ENCODE peak calls at places on chromosomes 16 and 17, in six cellular contexts. One of them, this sample, is unnamed. For H3K9me3, the result is how much of the 10 kb centered on the place peaks cover.

GRCh38 chr17:4607773-4608187 is 23.5 kb downstream of the SMTNL2 start:
- DNase-seq in HCT116: no peak
- DNase-seq in uterus: peak
- DNase-seq in IMR-90: peak
- DNase-seq in tibial nerve: peak
- DNase-seq in sigmoid colon: peak
- DNase-seq in this sample: peak

GRCh38 chr16:81517630-81518438 is 73.2 kb downstream of the CMIP start:
- DNase-seq in sigmoid colon: no peak
- DNase-seq in HCT116: no peak
- DNase-seq in tibial nerve: no peak
- DNase-seq in uterus: no peak
- DNase-seq in IMR-90: peak
- DNase-seq in this sample: no peak

GRCh38 chr16:25097304-25097988 is 14.1 kb upstream of the LCMT1 start:
- DNase-seq in HCT116: no peak
- DNase-seq in IMR-90: peak
- DNase-seq in tibial nerve: no peak
- DNase-seq in sigmoid colon: no peak
- DNase-seq in uterus: no peak
- DNase-seq in this sample: no peak

GRCh38 chr16:66970775-66971725 is 10.0 kb downstream of the CES3 start:
- DNase-seq in sigmoid colon: no peak
- DNase-seq in uterus: no peak
- DNase-seq in HCT116: no peak
- DNase-seq in tibial nerve: no peak
- DNase-seq in IMR-90: peak
- DNase-seq in this sample: no peak

GRCh38 chr17:35313875-35314409 is 59.5 kb downstream of the SLFN11 start:
- DNase-seq in HCT116: no peak
- DNase-seq in sigmoid colon: no peak
- DNase-seq in uterus: peak
- DNase-seq in tibial nerve: no peak
- DNase-seq in IMR-90: no peak
- DNase-seq in this sample: peak

GRCh38 chr17:66347661-66348604 is 45.5 kb downstream of the PRKCA start:
- DNase-seq in tibial nerve: no peak
- DNase-seq in HCT116: no peak
- DNase-seq in IMR-90: peak
- DNase-seq in uterus: no peak
- DNase-seq in sigmoid colon: no peak
- DNase-seq in this sample: peak

GRCh38 chr16:35749253-35750141 is 2290.1 kb downstream of the TP53TG3F start:
- DNase-seq in sigmoid colon: no peak
- DNase-seq in tibial nerve: no peak
- DNase-seq in HCT116: no peak
- DNase-seq in uterus: no peak
- DNase-seq in IMR-90: no peak
- DNase-seq in this sample: no peak

GRCh38 chr16:8958344-8958808 is 5.3 kb downstream of the USP7 start:
- DNase-seq in tibial nerve: no peak
- DNase-seq in IMR-90: peak
- DNase-seq in HCT116: no peak
- DNase-seq in uterus: no peak
- DNase-seq in sigmoid colon: peak
- DNase-seq in this sample: no peak

GRCh38 chr16:55436587-55436986 is 42.4 kb upstream of the MMP2 start:
- DNase-seq in uterus: no peak
- DNase-seq in tibial nerve: no peak
- DNase-seq in IMR-90: no peak
- DNase-seq in HCT116: no peak
- DNase-seq in sigmoid colon: no peak
- DNase-seq in this sample: no peak

GRCh38 chr16:88810166-88810867 is 1.4 kb downstream of the APRT start:
- DNase-seq in tibial nerve: no peak
- DNase-seq in sigmoid colon: no peak
- DNase-seq in HCT116: no peak
- DNase-seq in uterus: no peak
- DNase-seq in IMR-90: no peak
- DNase-seq in this sample: no peak

GRCh38 chr16:3388325-3388724 is 12.5 kb downstream of the ZSCAN32 start:
- DNase-seq in sigmoid colon: no peak
- DNase-seq in HCT116: no peak
- DNase-seq in IMR-90: no peak
- DNase-seq in tibial nerve: no peak
- DNase-seq in uterus: no peak
- DNase-seq in this sample: no peak
- H3K9me3 ChIP-seq in sigmoid colon: half or more
- H3K9me3 ChIP-seq in HCT116: under half
- H3K9me3 ChIP-seq in IMR-90: half or more
- H3K9me3 ChIP-seq in tibial nerve: under half
- H3K9me3 ChIP-seq in uterus: under half
- H3K9me3 ChIP-seq in this sample: under half

GRCh38 chr17:82138511-82138992 is 40.5 kb upstream of the FASN start:
- DNase-seq in HCT116: no peak
- DNase-seq in uterus: no peak
- DNase-seq in sigmoid colon: no peak
- DNase-seq in tibial nerve: no peak
- DNase-seq in IMR-90: no peak
- DNase-seq in this sample: no peak

GRCh38 chr17:82128287-82128686 is 30.3 kb upstream of the FASN start:
- DNase-seq in tibial nerve: no peak
- DNase-seq in uterus: no peak
- DNase-seq in IMR-90: no peak
- DNase-seq in HCT116: no peak
- DNase-seq in sigmoid colon: no peak
- DNase-seq in this sample: no peak

GRCh38 chr17:82129095-82129494 is 31.1 kb upstream of the FASN start:
- DNase-seq in HCT116: peak
- DNase-seq in tibial nerve: no peak
- DNase-seq in uterus: no peak
- DNase-seq in sigmoid colon: no peak
- DNase-seq in IMR-90: no peak
- DNase-seq in this sample: no peak

DNA sequence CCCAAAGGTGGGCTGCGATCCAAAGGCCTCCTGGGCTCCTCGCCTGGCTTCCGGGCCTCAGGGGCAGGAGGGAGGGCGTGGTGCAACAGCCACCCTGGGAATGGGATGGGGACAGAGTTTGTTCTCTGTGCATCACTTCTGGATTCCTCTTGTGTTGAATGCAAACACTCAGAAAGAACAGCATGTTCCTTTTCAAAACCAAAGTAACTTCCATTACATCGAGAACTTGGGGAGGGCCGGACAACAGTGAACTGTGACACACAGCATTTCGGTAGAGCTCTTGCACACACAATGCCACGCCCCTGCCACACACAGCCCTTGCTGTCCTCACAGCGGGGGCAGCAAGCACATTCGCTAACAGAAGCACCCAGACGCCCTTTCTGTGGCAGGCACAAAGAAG is 36.1 kb upstream of the FASN start:
- DNase-seq in HCT116: no peak
- DNase-seq in tibial nerve: peak
- DNase-seq in IMR-90: no peak
- DNase-seq in sigmoid colon: no peak
- DNase-seq in uterus: no peak
- DNase-seq in this sample: peak
- TF ChIP-seq POLR2A in HCT116: no peak
- TF ChIP-seq POLR2A in tibial nerve: no peak
- TF ChIP-seq POLR2A in IMR-90: no peak
- TF ChIP-seq POLR2A in sigmoid colon: no peak
- TF ChIP-seq POLR2A in uterus: no peak
- TF ChIP-seq POLR2A in this sample: no peak

DNA sequence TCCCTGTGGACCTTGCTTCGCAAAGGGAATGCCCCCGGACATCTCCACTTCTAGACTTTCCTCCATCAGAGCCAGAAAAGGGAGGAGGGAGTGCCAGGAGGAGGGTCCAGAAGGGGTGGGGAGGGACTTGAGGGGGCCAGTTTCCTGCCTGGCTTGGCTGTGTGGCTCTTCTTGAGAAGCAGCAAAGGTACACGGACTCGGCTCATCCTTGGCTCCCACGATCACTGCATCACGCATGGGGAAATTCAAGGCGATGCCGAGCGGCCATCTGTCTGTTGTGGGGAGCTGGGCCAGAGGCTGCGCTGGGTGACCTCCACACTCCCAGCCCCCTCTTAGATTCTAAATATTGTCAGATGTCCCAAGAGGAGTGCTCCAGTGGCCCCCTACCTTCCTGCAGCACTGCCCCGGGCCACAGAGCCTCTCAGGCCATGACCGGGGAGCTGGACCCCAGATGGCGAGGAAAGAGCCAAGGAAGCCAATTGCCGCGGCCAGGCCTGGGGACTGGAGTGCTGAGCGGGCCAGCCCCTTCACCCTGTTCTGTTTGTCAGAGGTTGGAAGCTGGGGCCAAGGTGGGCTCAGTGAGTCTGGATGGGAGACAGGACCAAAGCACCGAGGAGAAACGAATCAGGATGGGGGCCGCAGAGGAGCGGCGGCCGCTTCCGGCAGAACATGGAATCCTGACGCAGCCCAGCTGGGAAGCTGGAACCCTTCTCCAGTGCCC is 104.5 kb downstream of the RBFOX3 start:
- DNase-seq in tibial nerve: no peak
- DNase-seq in IMR-90: no peak
- DNase-seq in HCT116: no peak
- DNase-seq in sigmoid colon: no peak
- DNase-seq in uterus: no peak
- DNase-seq in this sample: no peak
- H3K9me3 ChIP-seq in tibial nerve: under half
- H3K9me3 ChIP-seq in IMR-90: under half
- H3K9me3 ChIP-seq in HCT116: under half
- H3K9me3 ChIP-seq in sigmoid colon: under half
- H3K9me3 ChIP-seq in uterus: under half
- H3K9me3 ChIP-seq in this sample: under half

GRCh38 chr17:18224428-18225120 is 861 bp upstream of the LLGL1 start:
- DNase-seq in tibial nerve: no peak
- DNase-seq in sigmoid colon: no peak
- DNase-seq in uterus: peak
- DNase-seq in HCT116: no peak
- DNase-seq in IMR-90: peak
- DNase-seq in this sample: no peak

GRCh38 chr17:18224053-18224427 is 1.4 kb upstream of the LLGL1 start:
- DNase-seq in tibial nerve: no peak
- DNase-seq in HCT116: no peak
- DNase-seq in IMR-90: no peak
- DNase-seq in sigmoid colon: no peak
- DNase-seq in uterus: no peak
- DNase-seq in this sample: no peak

GRCh38 chr17:18226284-18226945 is 980 bp downstream of the LLGL1 start:
- DNase-seq in HCT116: no peak
- DNase-seq in sigmoid colon: no peak
- DNase-seq in tibial nerve: no peak
- DNase-seq in IMR-90: peak
- DNase-seq in uterus: no peak
- DNase-seq in this sample: no peak

GRCh38 chr17:18225121-18225561 is 294 bp upstream of the LLGL1 start:
- DNase-seq in sigmoid colon: peak
- DNase-seq in HCT116: peak
- DNase-seq in tibial nerve: peak
- DNase-seq in IMR-90: peak
- DNase-seq in uterus: peak
- DNase-seq in this sample: peak

GRCh38 chr17:18225562-18226283 is at the start of gene LLGL1:
- DNase-seq in HCT116: no peak
- DNase-seq in IMR-90: no peak
- DNase-seq in tibial nerve: no peak
- DNase-seq in uterus: no peak
- DNase-seq in sigmoid colon: no peak
- DNase-seq in this sample: peak
- TF ChIP-seq POLR2A in HCT116: no peak
- TF ChIP-seq POLR2A in IMR-90: no peak
- TF ChIP-seq POLR2A in tibial nerve: no peak
- TF ChIP-seq POLR2A in uterus: peak
- TF ChIP-seq POLR2A in sigmoid colon: no peak
- TF ChIP-seq POLR2A in this sample: no peak

GRCh38 chr16:52621651-52622050 is 74.7 kb upstream of the TOX3 start:
- DNase-seq in IMR-90: no peak
- DNase-seq in sigmoid colon: no peak
- DNase-seq in tibial nerve: no peak
- DNase-seq in HCT116: no peak
- DNase-seq in uterus: no peak
- DNase-seq in this sample: no peak

GRCh38 chr16:52618753-52619497 is 72.0 kb upstream of the TOX3 start:
- DNase-seq in IMR-90: no peak
- DNase-seq in uterus: no peak
- DNase-seq in tibial nerve: no peak
- DNase-seq in HCT116: no peak
- DNase-seq in sigmoid colon: no peak
- DNase-seq in this sample: no peak

GRCh38 chr16:52613508-52613907 is 66.6 kb upstream of the TOX3 start:
- DNase-seq in sigmoid colon: no peak
- DNase-seq in HCT116: no peak
- DNase-seq in IMR-90: no peak
- DNase-seq in uterus: no peak
- DNase-seq in tibial nerve: no peak
- DNase-seq in this sample: no peak

GRCh38 chr16:52611817-52612673 is 65.1 kb upstream of the TOX3 start:
- DNase-seq in tibial nerve: no peak
- DNase-seq in sigmoid colon: no peak
- DNase-seq in IMR-90: no peak
- DNase-seq in HCT116: no peak
- DNase-seq in uterus: no peak
- DNase-seq in this sample: no peak

GRCh38 chr16:52617591-52617990 is 70.6 kb upstream of the TOX3 start:
- DNase-seq in IMR-90: no peak
- DNase-seq in sigmoid colon: no peak
- DNase-seq in uterus: no peak
- DNase-seq in HCT116: no peak
- DNase-seq in tibial nerve: no peak
- DNase-seq in this sample: no peak
- H3K9me3 ChIP-seq in IMR-90: under half
- H3K9me3 ChIP-seq in sigmoid colon: under half
- H3K9me3 ChIP-seq in uterus: under half
- H3K9me3 ChIP-seq in HCT116: under half
- H3K9me3 ChIP-seq in tibial nerve: under half
- H3K9me3 ChIP-seq in this sample: under half

This sample was measured in thyroid gland.